ENCODE peak calls at places on chromosomes 12 and 14, in four cellular contexts. E, W, I and S are unnamed samples.

GRCh38 chr14:57266060-57266459 is 2.6 kb downstream of the EXOC5 start:
- DNase-seq in W (no peak), E (no peak), I (no peak), S (no peak)

GRCh38 chr12:53128780-53129747 is 25.8 kb downstream of the SOAT2 start:
- DNase-seq in I (no peak), W (no peak), E (no peak), S (no peak)

GRCh38 chr14:30564868-30565248 is 5.9 kb downstream of the G2E3 start:
- DNase-seq in I (no peak), E (no peak), W (no peak), S (no peak)

GRCh38 chr12:100553851-100554404 is 19.6 kb upstream of the GAS2L3 start:
- DNase-seq in I (no peak), W (no peak), E (no peak), S (no peak)

GRCh38 chr14:68960123-68960522 is 19.0 kb downstream of the ACTN1 start:
- DNase-seq in I (no peak), E (no peak), W (no peak), S (no peak)

GRCh38 chr12:69243099-69244084 is 4.0 kb downstream of the CPSF6 start:
- DNase-seq in W (no peak), I (no peak), E (no peak), S (no peak)

GRCh38 chr12:131119936-131120335 is 166.2 kb downstream of the ADGRD1 start:
- DNase-seq in W (no peak), E (no peak), I (no peak), S (no peak)

GRCh38 chr12:120584343-120585149 is 3.3 kb upstream of the POP5 start:
- DNase-seq in E (peak), W (peak), I (no peak), S (no peak)

GRCh38 chr12:103333676-103334075 is 162.1 kb downstream of the C12orf42 start:
- DNase-seq in E (no peak), I (no peak), W (no peak), S (no peak)

GRCh38 chr12:98355933-98356332 is 159.5 kb upstream of the TMPO start:
- DNase-seq in I (no peak), E (no peak), W (no peak), S (no peak)

GRCh38 chr12:105928436-105928835 is 210.3 kb downstream of the NUAK1 start:
- DNase-seq in W (no peak), E (no peak), I (no peak), S (no peak)

GRCh38 chr14:86057018-86057667 is 527.2 kb downstream of the FLRT2 start:
- DNase-seq in I (no peak), W (no peak), E (no peak), S (no peak)

GRCh38 chr12:121190523-121191031 is 19.4 kb upstream of the P2RX4 start:
- DNase-seq in I (peak), W (no peak), E (no peak), S (peak)

GRCh38 chr12:79635676-79636075 is 55.1 kb downstream of the PAWR start:
- DNase-seq in W (no peak), E (no peak), I (no peak), S (no peak)

GRCh38 chr12:15336772-15337553 is 14.7 kb downstream of the PTPRO start:
- DNase-seq in E (no peak), I (no peak), W (no peak), S (peak)

GRCh38 chr12:124538194-124539082 is 29.0 kb downstream of the NCOR2 start:
- DNase-seq in I (no peak), W (no peak), E (no peak), S (no peak)